ENCODE peak calls at places on chromosomes 4 and X, in four cellular contexts. H is A549, L is HepG2, D is K562. M is an unnamed sample.

GRCh38 chr4:133597252-133597651 is 448.2 kb downstream of the PCDH10 start:
- DNase-seq in H (no peak), L (no peak), D (no peak), M (no peak)

GRCh38 chrX:22323541-22323940 is 50.8 kb downstream of the CBLL2 start:
- DNase-seq in H (no peak), L (no peak), D (no peak), M (no peak)

GRCh38 chr4:66555301-66555700 is 885.0 kb upstream of the EPHA5 start:
- DNase-seq in H (no peak), L (no peak), D (no peak), M (no peak)

GRCh38 chr4:19748470-19748869 is 503.2 kb upstream of the SLIT2 start:
- DNase-seq in H (no peak), L (no peak), D (no peak), M (no peak)

GRCh38 chrX:23779025-23779424 is 3.9 kb upstream of the SAT1 start:
- DNase-seq in H (peak), L (no peak), D (no peak), M (no peak)

GRCh38 chr4:66307641-66308438 is 637.6 kb upstream of the EPHA5 start:
- DNase-seq in H (no peak), L (no peak), D (no peak), M (no peak)

GRCh38 chr4:11543710-11544109 is 115.0 kb upstream of the HS3ST1 start:
- DNase-seq in H (no peak), L (no peak), D (no peak), M (no peak)

GRCh38 chr4:139465922-139466321 is 12.0 kb downstream of the RAB33B start:
- DNase-seq in H (no peak), L (no peak), D (no peak), M (no peak)

GRCh38 chr4:66048861-66049260 is 378.6 kb upstream of the EPHA5 start:
- DNase-seq in H (no peak), L (no peak), D (no peak), M (no peak)

GRCh38 chr4:88514557-88515511 is 8.7 kb downstream of the PYURF start:
- DNase-seq in H (no peak), L (peak), D (no peak), M (no peak)

GRCh38 chr4:37522996-37523395 is 163.2 kb downstream of the RELL1 start:
- DNase-seq in H (no peak), L (no peak), D (no peak), M (no peak)

GRCh38 chrX:13932416-13932815 is 97.3 kb downstream of the GEMIN8 start:
- DNase-seq in H (no peak), L (no peak), D (no peak), M (no peak)

GRCh38 chrX:118666521-118666920 is 60.9 kb upstream of the IL13RA1 start:
- DNase-seq in H (peak), L (peak), D (no peak), M (no peak)

GRCh38 chrX:9885150-9885549 is 82.0 kb upstream of the CLDN34 start:
- DNase-seq in H (peak), L (peak), D (peak), M (no peak)

GRCh38 chr4:177118596-177118995 is 191.1 kb upstream of the NEIL3 start:
- DNase-seq in H (no peak), L (no peak), D (no peak), M (no peak)

GRCh38 chrX:38165023-38165422 is 55.6 kb downstream of the SRPX start:
- DNase-seq in H (no peak), L (no peak), D (no peak), M (no peak)

GRCh38 chrX:146396409-146396808 is 413.2 kb upstream of the CXorf51B start:
- DNase-seq in H (no peak), L (no peak), D (no peak), M (no peak)

GRCh38 chrX:130100180-130100579 is 10.1 kb downstream of the ELF4 start:
- DNase-seq in H (no peak), L (no peak), D (no peak), M (no peak)

GRCh38 chr4:151485541-151486131 is 76.7 kb downstream of the FHIP1A start:
- DNase-seq in H (no peak), L (no peak), D (no peak), M (no peak)

GRCh38 chrX:96884027-96884426 is 319 bp downstream of the RPA4 start:
- DNase-seq in H (no peak), L (no peak), D (no peak), M (no peak)

GRCh38 chrX:119249836-119250340 is 13.8 kb downstream of the PGRMC1 start:
- DNase-seq in H (no peak), L (no peak), D (no peak), M (no peak)

GRCh38 chr4:119207051-119207450 is 5.5 kb upstream of the USP53 start:
- DNase-seq in H (no peak), L (no peak), D (no peak), M (no peak)

GRCh38 chr4:72505314-72505744 is 63.7 kb downstream of the ADAMTS3 start:
- DNase-seq in H (no peak), L (peak), D (peak), M (peak)
- TF ChIP-seq RNF2 in H (no peak), L (no peak), D (no peak), M (no peak)

DNA sequence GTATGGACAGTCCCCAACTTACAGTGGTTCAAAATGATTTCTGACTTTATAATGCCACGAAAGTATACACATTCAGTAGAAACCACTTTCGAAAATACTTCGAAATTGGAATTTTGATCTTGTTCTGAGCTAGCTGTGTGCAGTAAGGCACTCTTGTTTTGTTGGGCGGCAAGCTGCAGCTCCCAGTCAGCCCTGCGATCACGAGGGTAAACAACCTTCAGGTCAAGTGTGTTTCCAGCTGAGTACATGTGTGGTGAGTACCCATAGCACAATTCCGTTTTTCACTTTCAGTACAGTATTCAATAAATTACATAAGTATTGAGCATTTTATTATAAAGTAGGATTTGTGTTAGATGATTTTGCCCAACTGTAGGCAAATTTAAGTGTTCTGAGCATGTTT is 93.9 kb downstream of the ADGRL3 start:
- DNase-seq in H (no peak), L (no peak), D (no peak), M (no peak)
- TF ChIP-seq RNF2 in H (no peak), L (no peak), D (no peak), M (no peak)

DNA sequence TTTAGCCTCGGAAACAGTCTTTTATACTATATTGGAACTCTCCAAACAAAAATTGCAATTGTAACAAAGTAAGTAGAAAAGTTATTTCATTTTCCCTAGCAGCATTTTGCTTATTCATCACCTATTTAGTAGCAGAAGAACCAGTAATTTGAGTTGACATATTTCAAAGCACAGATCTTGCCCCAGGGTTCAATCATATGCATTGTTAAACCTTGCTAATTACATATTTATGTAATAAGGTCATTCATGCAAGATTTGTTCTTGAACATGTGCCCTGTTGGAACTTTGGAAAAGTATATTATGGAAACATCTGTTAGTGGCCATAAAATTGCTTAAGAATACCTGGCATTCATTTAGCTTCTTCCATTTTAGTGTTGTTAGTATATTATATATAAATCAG is 191.7 kb downstream of the TLL1 start:
- DNase-seq in H (no peak), L (no peak), D (no peak), M (no peak)
- TF ChIP-seq RNF2 in H (no peak), L (no peak), D (no peak), M (no peak)

GRCh38 chr4:26573389-26573794 is 10.5 kb upstream of the TBC1D19 start:
- DNase-seq in H (no peak), L (no peak), D (no peak), M (no peak)
- TF ChIP-seq RNF2 in H (no peak), L (no peak), D (no peak), M (no peak)

GRCh38 chr4:6332042-6332668 is 62.5 kb downstream of the WFS1 start:
- DNase-seq in H (peak), L (no peak), D (peak), M (no peak)
- TF ChIP-seq RNF2 in H (no peak), L (no peak), D (no peak), M (no peak)

GRCh38 chr4:120843840-120844527 is 78.5 kb downstream of the PRDM5 start:
- DNase-seq in H (no peak), L (no peak), D (no peak), M (peak)
- TF ChIP-seq RNF2 in H (no peak), L (no peak), D (no peak), M (no peak)

GRCh38 chr4:128528177-128528576 is 240.6 kb upstream of the PGRMC2 start:
- DNase-seq in H (no peak), L (no peak), D (no peak), M (no peak)

GRCh38 chr4:128527356-128527755 is 239.7 kb upstream of the PGRMC2 start:
- DNase-seq in H (no peak), L (no peak), D (no peak), M (no peak)

GRCh38 chr4:128525939-128526630 is 238.5 kb upstream of the PGRMC2 start:
- DNase-seq in H (no peak), L (no peak), D (no peak), M (no peak)

GRCh38 chr4:128524311-128524710 is 236.7 kb upstream of the PGRMC2 start:
- DNase-seq in H (peak), L (no peak), D (no peak), M (no peak)

GRCh38 chr4:128525387-128525786 is 237.8 kb upstream of the PGRMC2 start:
- DNase-seq in H (no peak), L (no peak), D (peak), M (no peak)
- TF ChIP-seq RNF2 in H (no peak), L (no peak), D (no peak), M (no peak)

DNA sequence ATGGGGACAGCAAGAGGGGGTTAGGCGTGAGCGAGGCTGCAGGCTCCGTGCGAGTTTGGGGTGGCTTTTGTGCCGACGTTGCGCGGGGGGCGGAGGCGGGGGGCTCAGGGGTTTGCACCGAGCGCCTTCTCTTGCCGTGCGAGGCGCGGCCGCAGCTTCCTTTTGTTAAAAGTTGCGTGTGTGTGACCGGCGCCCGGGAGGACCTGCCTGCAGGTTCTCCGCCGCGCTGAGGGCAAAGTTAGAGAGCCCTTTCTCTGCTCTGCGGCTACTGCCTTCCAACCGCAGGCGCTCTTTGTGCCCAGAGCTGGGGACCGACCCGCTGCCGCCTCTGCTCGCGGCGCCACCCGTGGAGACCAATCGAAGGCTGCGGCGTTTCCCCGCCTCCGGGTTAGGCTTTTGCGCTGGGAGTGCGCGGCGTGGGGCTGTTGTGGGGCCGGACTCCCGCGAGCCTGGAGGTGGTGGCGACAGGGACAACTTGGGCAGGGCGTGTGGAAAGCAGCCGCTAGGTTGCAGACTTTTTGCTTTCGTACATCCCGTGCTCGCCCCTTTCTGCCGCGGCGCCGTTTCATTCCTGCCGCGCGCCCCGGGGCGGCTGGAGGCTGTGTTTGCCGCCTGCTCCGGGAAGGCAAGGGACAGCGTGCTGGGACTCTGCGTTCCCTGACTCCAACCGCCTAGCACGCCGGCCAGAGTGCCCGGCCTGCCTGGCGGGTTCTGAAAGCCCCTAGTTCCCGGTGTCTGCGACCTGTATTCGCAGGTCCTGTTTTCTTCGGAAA is 750 bp downstream of the KIT start:
- DNase-seq in H (no peak), L (peak), D (peak), M (no peak)
- TF ChIP-seq RNF2 in H (peak), L (no peak), D (no peak), M (no peak)

DNA sequence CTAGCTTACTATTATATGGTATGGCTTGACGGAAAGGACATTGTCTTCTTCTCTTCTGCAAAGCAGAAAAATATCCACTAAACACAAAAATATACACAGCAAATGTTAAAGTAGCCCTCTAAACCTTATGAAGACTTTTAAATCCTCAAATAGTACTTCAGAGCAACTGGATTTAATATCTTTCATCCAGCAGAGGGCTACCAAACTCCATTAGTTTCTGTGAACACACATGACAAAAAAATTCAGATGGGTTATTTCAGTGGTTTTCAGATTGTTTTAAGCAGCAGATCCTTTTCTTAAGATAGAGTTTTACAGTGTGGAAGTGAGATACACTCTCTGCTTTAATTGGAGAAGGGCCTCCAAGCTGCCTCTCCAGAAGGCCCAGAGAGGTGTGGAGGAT is 56.6 kb downstream of the ANK2 start:
- DNase-seq in H (peak), L (peak), D (no peak), M (no peak)
- TF ChIP-seq RNF2 in H (no peak), L (no peak), D (no peak), M (no peak)

DNA sequence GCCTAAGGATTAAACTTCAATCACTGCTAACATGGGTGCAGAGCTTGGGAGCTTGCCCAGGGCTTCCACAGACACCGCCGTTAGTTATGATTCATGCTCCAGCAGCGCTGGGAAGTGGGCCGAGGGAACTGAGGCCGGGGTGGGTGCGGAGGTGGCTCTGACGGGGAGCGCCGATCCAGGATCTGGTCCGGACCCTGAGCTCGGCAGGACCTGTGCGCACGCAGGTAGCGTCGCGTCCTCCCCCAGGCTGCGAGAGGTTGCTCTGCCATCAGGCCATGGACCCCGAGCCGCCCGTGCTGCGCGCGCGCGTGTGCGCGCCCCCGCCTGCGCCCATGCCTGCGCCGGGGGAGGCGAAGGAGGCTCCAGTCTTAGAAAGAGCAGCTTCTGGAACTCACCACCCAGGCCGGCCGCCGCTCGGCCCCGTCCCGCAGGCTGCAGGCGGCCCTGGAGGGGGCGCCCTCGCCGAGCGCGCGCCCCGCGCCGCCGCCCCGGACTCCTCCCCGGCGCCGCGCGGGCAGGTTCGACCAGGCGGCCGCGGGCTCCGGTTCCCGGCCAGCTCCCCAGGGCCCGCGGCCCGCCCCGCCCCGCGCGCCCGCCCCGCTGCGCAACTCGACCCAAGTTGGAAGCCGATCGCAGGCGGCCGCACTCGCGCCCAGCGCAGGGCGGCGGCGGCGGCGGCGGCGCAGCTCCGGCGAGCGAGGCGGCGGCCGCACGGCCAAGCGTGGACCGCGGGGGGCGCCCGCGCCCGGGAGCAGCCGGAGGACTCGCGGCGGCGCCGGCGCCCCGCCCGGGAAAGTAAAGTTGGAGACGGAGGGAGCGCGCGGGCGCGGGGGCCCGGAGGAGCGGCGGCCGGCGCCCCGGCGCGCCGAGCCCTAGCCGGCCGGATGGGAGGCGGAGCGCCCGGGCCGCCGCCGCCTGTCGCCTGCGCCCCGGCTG is 646 bp upstream of the ADRA2C start:
- DNase-seq in H (peak), L (peak), D (peak), M (no peak)
- TF ChIP-seq RNF2 in H (no peak), L (no peak), D (no peak), M (no peak)

M was measured in H1.